ENCODE peak calls at places on chromosomes 4 and X, in nine cellular contexts. C, S, D, Z, M, T, V, R and Y are unnamed samples.
A peak's percentile ranks its signal among the peaks of the same experiment; 100 is the strongest.

GRCh38 chr4:150219841-150220240 is 141.6 kb downstream of the DCLK2 start:
- DNase-seq in R (peak; percentile 71), C (no peak), S (no peak), Z (no peak), D (no peak), T (no peak), V (no peak), M (no peak), Y (no peak)

GRCh38 chr4:131006388-131006787 is 1910.4 kb downstream of the C4orf33 start:
- DNase-seq in Z (no peak), T (no peak), R (no peak), V (no peak), C (no peak), S (no peak), M (no peak), D (no peak), Y (no peak)

GRCh38 chr4:52655505-52655904 is 3.6 kb downstream of the USP46 start:
- DNase-seq in D (no peak), Z (no peak), M (no peak), T (no peak), V (no peak), R (no peak), C (no peak), S (no peak), Y (no peak)

GRCh38 chr4:165580379-165580905 is 201.6 kb downstream of the CPE start:
- DNase-seq in M (no peak), D (no peak), S (no peak), Z (no peak), C (no peak), T (no peak), V (peak; percentile 59), R (peak; percentile 99), Y (no peak)

GRCh38 chr4:98203406-98204235 is 57.6 kb upstream of the RAP1GDS1 start:
- DNase-seq in T (no peak), Z (no peak), S (no peak), D (peak; percentile 57), V (no peak), R (no peak), M (no peak), C (no peak), Y (no peak)

GRCh38 chr4:8917321-8917811 is 45.7 kb upstream of the HMX1 start:
- DNase-seq in Z (no peak), V (peak; percentile 8), M (no peak), R (no peak), D (peak; percentile 11), S (peak; percentile 4), C (no peak), T (no peak), Y (no peak)

GRCh38 chrX:31993635-31994034 is 921.8 kb upstream of the FTHL17 start:
- DNase-seq in D (no peak), C (no peak), M (no peak), R (no peak), S (no peak), V (no peak), T (no peak), Z (peak; percentile 30), Y (peak; percentile 39)

GRCh38 chr4:110188113-110188512 is 10.3 kb downstream of the ELOVL6 start:
- DNase-seq in R (no peak), C (no peak), V (no peak), S (no peak), M (no peak), T (no peak), Z (no peak), D (no peak), Y (no peak)

GRCh38 chr4:5361968-5362367 is 310.7 kb downstream of the STK32B start:
- DNase-seq in C (no peak), V (no peak), D (no peak), S (no peak), Z (no peak), R (peak; percentile 20), M (no peak), T (no peak), Y (no peak)

GRCh38 chrX:9337056-9337455 is 127.8 kb upstream of the TBL1X start:
- DNase-seq in S (no peak), R (peak; percentile 82), C (no peak), V (no peak), D (no peak), T (no peak), M (no peak), Z (no peak), Y (peak; percentile 3)

GRCh38 chr4:37674446-37674845 is 11.7 kb downstream of the RELL1 start:
- DNase-seq in T (no peak), S (no peak), R (no peak), M (no peak), V (no peak), Z (no peak), C (no peak), D (no peak), Y (no peak)

GRCh38 chr4:123978637-123979036 is 582.0 kb downstream of the SPRY1 start:
- DNase-seq in T (no peak), V (no peak), Z (no peak), M (no peak), S (no peak), D (no peak), R (no peak), C (no peak), Y (no peak)

GRCh38 chr4:149218672-149219071 is 597.0 kb downstream of the IQCM start:
- DNase-seq in D (no peak), T (no peak), Z (no peak), S (no peak), C (no peak), M (no peak), V (no peak), R (no peak), Y (no peak)

GRCh38 chrX:133333154-133333750 is 82.0 kb downstream of the GPC4 start:
- DNase-seq in D (no peak), C (no peak), T (no peak), S (no peak), Z (no peak), V (peak; percentile 20), M (no peak), R (no peak), Y (no peak)

GRCh38 chr4:54660591-54660990 is 2.8 kb downstream of the KIT start:
- DNase-seq in D (no peak), S (no peak), Z (no peak), R (peak; percentile 69), V (no peak), M (no peak), T (no peak), C (no peak), Y (no peak)

GRCh38 chrX:16140448-16140847 is 17.1 kb downstream of the GRPR start:
- DNase-seq in T (no peak), D (no peak), C (no peak), V (no peak), M (no peak), Z (no peak), S (no peak), R (no peak), Y (no peak)

GRCh38 chrX:118780915-118781314 is 42.7 kb upstream of the ZCCHC12 start:
- DNase-seq in V (no peak), C (no peak), Z (no peak), M (no peak), R (peak; percentile 59), S (no peak), D (no peak), T (no peak), Y (no peak)

GRCh38 chr4:157048248-157048647 is 27.7 kb upstream of the GLRB start:
- DNase-seq in D (no peak), C (no peak), M (no peak), T (no peak), V (no peak), S (no peak), Z (no peak), R (peak; percentile 90), Y (no peak)

GRCh38 chrX:37752941-37753340 is 26.9 kb upstream of the CYBB start:
- DNase-seq in S (no peak), C (no peak), Z (no peak), D (no peak), T (no peak), M (no peak), R (no peak), V (no peak), Y (no peak)

GRCh38 chrX:106899276-106899675 is 3.9 kb downstream of the RIPPLY1 start:
- DNase-seq in R (no peak), D (no peak), C (no peak), S (no peak), M (no peak), Z (no peak), V (no peak), T (no peak), Y (no peak)

GRCh38 chr4:153465922-153466636 is at the start of gene TMEM131L:
- DNase-seq in Z (peak; percentile 19), R (peak; percentile 47), C (peak; percentile 63), D (peak; percentile 94), V (peak; percentile 85), S (peak; percentile 93), T (no peak), M (peak; percentile 73), Y (peak; percentile 60)

GRCh38 chr4:14237911-14238310 is 610.4 kb upstream of the BOD1L1 start:
- DNase-seq in Z (no peak), D (no peak), T (no peak), S (no peak), C (no peak), R (peak; percentile 7), M (no peak), V (no peak), Y (no peak)

GRCh38 chr4:184857446-184858121 is 31.8 kb upstream of the ACSL1 start:
- DNase-seq in C (no peak), R (no peak), T (no peak), V (no peak), D (no peak), M (no peak), Z (no peak), S (no peak), Y (no peak)

GRCh38 chr4:7400671-7401298 is 33.9 kb downstream of the PSAPL1 start:
- DNase-seq in R (no peak), V (no peak), Z (no peak), C (no peak), T (no peak), M (no peak), D (no peak), S (no peak), Y (no peak)

GRCh38 chr4:118749347-118749988 is 64.3 kb downstream of the METTL14 start:
- DNase-seq in D (no peak), M (no peak), Z (peak; percentile 12), C (no peak), T (no peak), S (no peak), V (no peak), R (no peak), Y (peak; percentile 39)

GRCh38 chr4:104524591-104524990 is 29.9 kb upstream of the CXXC4 start:
- DNase-seq in C (no peak), D (no peak), Z (no peak), T (no peak), M (no peak), S (no peak), R (peak; percentile 65), V (no peak), Y (no peak)

GRCh38 chrX:41086627-41086932 is 1.3 kb downstream of the USP9X start:
- DNase-seq in D (no peak), V (no peak), S (no peak), T (no peak), Z (no peak), M (no peak), R (no peak), C (no peak), Y (peak; percentile 43)

GRCh38 chr4:183241771-183242170 is 78.3 kb downstream of the CLDN22 start:
- DNase-seq in M (no peak), D (no peak), C (no peak), V (no peak), T (no peak), S (no peak), Z (no peak), R (no peak), Y (no peak)

GRCh38 chr4:69833251-69833650 is 26.7 kb downstream of the SULT1E1 start:
- DNase-seq in C (no peak), Z (no peak), M (no peak), S (no peak), V (no peak), R (no peak), T (no peak), D (no peak), Y (no peak)

GRCh38 chrX:97766496-97767095 is 882.9 kb downstream of the RPA4 start:
- DNase-seq in T (no peak), Z (no peak), M (no peak), D (no peak), V (no peak), C (no peak), S (no peak), R (no peak), Y (no peak)

GRCh38 chr4:39446842-39447573 is 11.7 kb downstream of the RPL9 start:
- DNase-seq in V (no peak), T (no peak), D (peak; percentile 81), Z (peak; percentile 7), M (peak; percentile 37), R (peak; percentile 63), S (peak; percentile 67), C (peak; percentile 7), Y (no peak)